ENCODE peak calls at places on chromosomes 6 and 20, in four cellular contexts. J is GM23248, W is GM23338, Z is PC-3. A is an unnamed sample.

GRCh38 chr6:159842035-159842434 is 42.0 kb downstream of the PNLDC1 start:
- DNase-seq in Z (peak; percentile 33), J (peak; percentile 38), W (peak; percentile 77), A (peak; percentile 28)

GRCh38 chr20:42024653-42025052 is 406.5 kb upstream of the CHD6 start:
- DNase-seq in Z (no peak), W (no peak), J (no peak), A (peak; percentile 78)

GRCh38 chr20:20621191-20621590 is 91.3 kb downstream of the RALGAPA2 start:
- DNase-seq in J (peak; percentile 25), Z (no peak), W (no peak), A (no peak)

GRCh38 chr6:97053643-97054411 is 129.3 kb downstream of the KLHL32 start:
- DNase-seq in J (peak; percentile 51), W (peak; percentile 40), Z (peak; percentile 41), A (peak; percentile 12)

GRCh38 chr6:10569392-10570127 is 48.4 kb downstream of the GCNT2 start:
- DNase-seq in J (no peak), W (no peak), Z (no peak), A (no peak)

GRCh38 chr6:153038378-153038777 is 35.9 kb upstream of the MTRF1L start:
- DNase-seq in Z (peak; percentile 74), W (no peak), J (peak; percentile 84), A (no peak)

GRCh38 chr20:8423482-8423881 is 291.4 kb downstream of the PLCB1 start:
- DNase-seq in J (no peak), W (no peak), Z (no peak), A (no peak)

GRCh38 chr20:38117635-38118034 is 47.4 kb downstream of the TGM2 start:
- DNase-seq in W (no peak), J (peak; percentile 70), Z (peak; percentile 96), A (no peak)

GRCh38 chr6:152123076-152123475 is 315.6 kb downstream of the ESR1 start:
- DNase-seq in Z (peak; percentile 22), W (no peak), J (no peak), A (no peak)

GRCh38 chr6:115120394-115120793 is 777.6 kb upstream of the HS3ST5 start:
- DNase-seq in Z (no peak), J (no peak), W (no peak), A (no peak)

GRCh38 chr6:3310710-3311109 is 52.0 kb downstream of the PSMG4 start:
- DNase-seq in Z (peak; percentile 33), J (no peak), W (no peak), A (no peak)

GRCh38 chr20:49320460-49320859 is 42.6 kb upstream of the ZNFX1 start:
- DNase-seq in Z (peak; percentile 72), W (peak; percentile 91), J (peak; percentile 74), A (peak; percentile 74)

GRCh38 chr6:169098136-169098535 is 155.5 kb downstream of the THBS2 start:
- DNase-seq in Z (no peak), W (no peak), J (peak; percentile 4), A (no peak)

GRCh38 chr20:5090191-5090590 is 29.6 kb downstream of the PCNA start:
- DNase-seq in J (no peak), W (peak; percentile 24), Z (no peak), A (no peak)

GRCh38 chr6:170158296-170159039 is 132.4 kb downstream of the DLL1 start:
- DNase-seq in Z (no peak), W (no peak), J (no peak), A (no peak)

GRCh38 chr20:38156280-38156679 is 8.8 kb downstream of the TGM2 start:
- DNase-seq in Z (no peak), J (no peak), W (no peak), A (no peak)

GRCh38 chr6:56729719-56730118 is 87.0 kb upstream of the DST start:
- DNase-seq in J (peak; percentile 93), W (no peak), Z (peak; percentile 79), A (no peak)

GRCh38 chr6:134098276-134098675 is 45.9 kb upstream of the SLC2A12 start:
- DNase-seq in Z (no peak), J (no peak), W (no peak), A (no peak)

GRCh38 chr6:1851681-1852456 is 242.2 kb downstream of the FOXC1 start:
- DNase-seq in W (no peak), Z (no peak), J (no peak), A (no peak)

GRCh38 chr6:1850581-1851157 is 241.0 kb downstream of the FOXC1 start:
- DNase-seq in J (no peak), W (no peak), Z (no peak), A (no peak)

GRCh38 chr6:1846611-1847010 is 236.9 kb downstream of the FOXC1 start:
- DNase-seq in J (no peak), Z (no peak), W (no peak), A (no peak)

GRCh38 chr6:1849686-1850580 is 240.2 kb downstream of the FOXC1 start:
- DNase-seq in J (no peak), Z (no peak), W (no peak), A (no peak)

DNA sequence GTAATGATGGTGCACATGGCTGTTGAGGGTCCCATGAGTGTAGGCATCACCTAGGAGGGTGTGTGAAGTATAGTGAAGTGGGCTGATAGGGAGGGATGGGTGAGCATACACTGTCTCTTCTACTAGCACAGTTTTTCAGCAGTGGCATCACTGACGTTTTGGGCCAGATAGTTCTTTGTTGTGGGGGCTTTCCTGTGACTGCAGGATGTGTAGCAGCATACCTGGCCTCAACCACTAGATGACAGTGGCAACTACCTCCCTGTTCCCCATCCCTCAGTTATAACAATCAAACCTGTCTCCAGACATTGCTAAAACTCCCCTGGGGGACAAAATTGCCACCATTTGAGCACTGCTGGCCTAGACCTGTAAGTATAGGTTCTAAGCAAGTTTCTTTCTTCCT is 239.0 kb downstream of the FOXC1 start:
- DNase-seq in Z (no peak), J (no peak), W (no peak), A (no peak)
- H3F3A ChIP-seq in Z (no peaks in the 10 kb centered on the region), J (no peaks in the 10 kb centered on the region), W (no peaks in the 10 kb centered on the region), A (no peaks in the 10 kb centered on the region)

DNA sequence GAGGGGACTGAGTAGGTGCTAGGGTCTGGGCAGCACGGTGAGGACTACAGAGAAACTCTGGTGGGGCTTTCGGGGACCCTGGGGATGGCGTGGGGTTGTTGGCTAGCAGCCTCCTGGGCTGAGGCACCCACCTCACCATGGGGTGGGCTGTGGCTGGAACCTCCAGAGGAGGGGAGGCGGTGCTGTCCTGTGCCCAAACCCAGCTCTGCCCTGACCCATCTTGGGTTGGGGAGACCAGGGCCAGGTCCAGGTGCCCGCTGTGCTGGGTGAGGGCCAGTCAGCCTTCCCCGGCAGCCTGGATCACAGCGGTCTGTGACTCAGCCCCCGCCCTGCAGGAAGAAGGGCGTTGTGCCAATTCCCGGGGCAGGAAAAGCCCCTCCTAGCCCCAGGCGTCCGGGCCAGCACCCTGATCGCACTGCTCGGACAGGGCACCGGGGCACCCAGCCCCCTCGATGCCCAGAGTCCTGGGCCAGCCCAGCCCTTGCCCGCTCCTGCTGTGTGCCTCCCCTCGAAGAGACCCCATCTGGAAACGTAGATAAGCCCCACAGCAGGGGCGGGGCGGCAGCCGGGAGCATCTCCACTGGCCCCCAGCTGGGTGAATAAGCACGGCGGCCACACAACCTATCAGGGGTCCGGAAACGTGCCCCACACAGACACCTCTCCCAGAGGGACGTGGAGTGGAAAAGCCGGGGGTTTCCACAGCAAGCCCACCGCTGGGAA is 10.0 kb downstream of the LAMA5 start:
- DNase-seq in Z (peak; percentile 82), W (no peak), J (peak; percentile 90), A (no peak)
- H3F3A ChIP-seq in Z (no peaks in the 10 kb centered on the region), W (peaks cover 2% of the 10 kb centered on the region), J (no peaks in the 10 kb centered on the region), A (peaks cover 7% of the 10 kb centered on the region)

GRCh38 chr6:33699739-33700138 is 11.8 kb downstream of the UQCC2 start:
- DNase-seq in Z (no peak), W (no peak), J (no peak), A (no peak)
- H3F3A ChIP-seq in Z (peaks cover 5% of the 10 kb centered on the region), W (peaks cover 8% of the 10 kb centered on the region), J (peaks cover 31% of the 10 kb centered on the region), A (peaks cover 18% of the 10 kb centered on the region)

DNA sequence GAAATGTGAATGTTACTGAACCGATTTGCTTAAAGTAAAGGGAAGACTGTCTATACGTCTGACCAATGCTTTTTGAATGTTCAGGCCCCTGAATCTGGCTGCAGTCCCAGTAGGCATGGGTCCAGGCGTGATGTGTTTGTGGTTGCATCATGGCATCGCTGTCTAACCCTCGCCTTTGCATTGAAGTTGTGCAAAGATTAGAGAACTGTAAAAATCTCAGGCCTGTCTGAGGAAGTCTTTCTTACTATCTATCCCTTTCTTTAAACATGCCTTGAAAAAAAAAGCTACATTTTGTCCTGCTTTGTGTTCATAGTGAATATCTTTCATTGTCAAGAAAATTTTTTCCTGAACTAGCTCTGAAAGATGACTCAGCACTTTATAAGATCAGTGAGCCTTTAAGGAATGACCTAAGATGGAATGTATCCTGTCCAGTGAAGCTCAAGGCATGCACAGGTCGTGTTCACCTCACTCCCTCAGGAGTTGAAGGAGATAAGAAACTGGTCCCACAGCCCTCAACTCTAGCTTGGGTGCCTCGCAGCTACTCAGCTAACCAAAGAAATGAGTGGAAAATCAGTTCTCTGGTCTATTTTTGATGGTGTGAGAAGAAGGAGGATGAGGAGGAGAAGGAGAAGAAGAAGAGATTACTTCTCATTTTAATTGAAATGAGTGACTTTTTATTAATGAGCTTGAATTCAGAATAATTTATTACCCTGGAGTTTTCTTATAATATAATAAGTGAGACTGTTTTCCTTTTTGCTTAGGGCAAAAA is 48.6 kb downstream of the TPD52L1 start:
- DNase-seq in W (no peak), Z (peak; percentile 88), J (peak; percentile 79), A (no peak)
- H3F3A ChIP-seq in W (no peaks in the 10 kb centered on the region), Z (no peaks in the 10 kb centered on the region), J (peaks cover 28% of the 10 kb centered on the region), A (no peaks in the 10 kb centered on the region)

DNA sequence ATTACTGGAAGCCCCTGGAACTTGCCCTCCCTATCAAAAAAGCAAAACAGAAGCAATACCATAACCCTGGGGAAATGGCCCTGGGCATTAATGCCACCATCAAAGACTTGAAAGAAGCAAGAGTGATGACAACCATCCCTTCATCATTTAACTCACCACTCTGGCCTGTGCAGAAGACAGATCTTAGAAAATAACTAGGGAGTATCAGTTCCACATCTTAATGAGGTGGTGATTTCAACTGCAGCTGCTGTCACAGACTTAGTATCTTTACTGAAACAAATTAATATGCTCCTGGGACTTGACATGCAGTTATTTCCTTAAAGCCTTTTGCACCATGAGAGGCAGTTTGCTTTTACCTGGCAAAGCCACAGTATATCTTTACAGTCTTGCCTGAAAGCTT is 24.1 kb downstream of the CD164 start:
- DNase-seq in J (no peak), Z (no peak), W (no peak), A (no peak)
- H3F3A ChIP-seq in J (peaks cover 12% of the 10 kb centered on the region), Z (no peaks in the 10 kb centered on the region), W (no peaks in the 10 kb centered on the region), A (no peaks in the 10 kb centered on the region)

DNA sequence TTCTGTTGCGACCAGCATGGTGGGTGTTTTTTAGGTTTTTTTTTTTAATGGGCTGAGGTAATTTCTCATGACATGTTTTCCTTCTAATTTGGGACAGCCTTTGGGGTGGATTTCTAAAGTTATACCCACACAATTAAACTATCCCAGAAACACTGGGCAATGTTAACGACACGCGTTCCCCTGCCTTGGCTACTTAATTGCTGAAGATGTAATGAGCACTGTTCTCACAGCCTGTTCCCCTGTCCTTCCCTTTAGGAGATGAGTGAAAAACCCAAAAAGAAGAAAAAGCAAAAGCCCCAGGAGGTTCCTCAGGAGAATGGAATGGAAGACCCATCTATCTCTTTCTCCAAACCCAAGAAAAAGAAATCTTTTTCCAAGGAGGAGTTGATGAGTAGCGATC is 5.2 kb downstream of the NOP56 start:
- DNase-seq in J (no peak), Z (no peak), W (no peak), A (no peak)
- H3F3A ChIP-seq in J (peaks cover 56% of the 10 kb centered on the region), Z (peaks cover 50% of the 10 kb centered on the region), W (peaks cover 69% of the 10 kb centered on the region), A (peaks cover 65% of the 10 kb centered on the region)